ENCODE peak calls at places on chromosomes 7 and 10, in five cellular contexts. E, C, V, I and B are unnamed samples.

GRCh38 chr7:82044497-82045080 is 274.7 kb upstream of the HGF start:
- DNase-seq in I (peak; percentile 67), C (no peak), E (no peak), V (no peak), B (no peak)

GRCh38 chr7:41328131-41328530 is 374.8 kb downstream of the INHBA start:
- DNase-seq in I (no peak), E (no peak), C (no peak), V (no peak), B (no peak)

GRCh38 chr7:143263266-143264195 is at the start of gene GSTK1:
- DNase-seq in I (peak; percentile 76), E (peak; percentile 97), V (no peak), C (peak; percentile 90), B (no peak)

GRCh38 chr10:109103278-109103677 is 820.0 kb downstream of the XPNPEP1 start:
- DNase-seq in V (no peak), C (no peak), E (no peak), I (no peak), B (no peak)

GRCh38 chr10:88831709-88832108 is 19.9 kb downstream of the ANKRD22 start:
- DNase-seq in C (no peak), V (no peak), E (no peak), I (no peak), B (no peak)

GRCh38 chr10:118624747-118625146 is 29.3 kb upstream of the PRLHR start:
- DNase-seq in C (no peak), V (no peak), I (no peak), E (no peak), B (no peak)

GRCh38 chr7:148883233-148884048 is 650 bp downstream of the EZH2 start:
- DNase-seq in V (no peak), I (peak; percentile 13), E (peak; percentile 92), C (peak; percentile 75), B (no peak)

GRCh38 chr10:58641095-58641531 is 128.4 kb downstream of the BICC1 start:
- DNase-seq in E (no peak), V (no peak), C (no peak), I (no peak), B (no peak)

GRCh38 chr7:22138886-22139285 is 193.2 kb upstream of the CDCA7L start:
- DNase-seq in C (no peak), V (no peak), E (no peak), I (no peak), B (no peak)

GRCh38 chr10:69335063-69335587 is 56.8 kb downstream of the HK1 start:
- DNase-seq in V (no peak), I (peak; percentile 62), C (peak; percentile 70), E (peak; percentile 87), B (no peak)

GRCh38 chr10:79562135-79562756 is 2.0 kb upstream of the SFTPA2 start:
- DNase-seq in C (no peak), I (peak; percentile 56), V (peak; percentile 34), E (peak; percentile 89), B (no peak)

GRCh38 chr10:133442967-133443924 is 10.5 kb upstream of the SCART1 start:
- DNase-seq in E (peak; percentile 70), I (no peak), V (no peak), C (peak; percentile 56), B (no peak)

GRCh38 chr10:70956029-70956759 is 67.8 kb upstream of the PCBD1 start:
- DNase-seq in V (no peak), C (no peak), E (peak; percentile 24), I (no peak), B (no peak)

GRCh38 chr7:151025924-151026671 is 1.8 kb upstream of the ATG9B start:
- DNase-seq in I (no peak), E (no peak), C (no peak), V (no peak), B (no peak)

GRCh38 chr7:133582766-133583523 is 330.1 kb downstream of the EXOC4 start:
- DNase-seq in I (peak; percentile 80), E (no peak), V (no peak), C (no peak), B (no peak)

GRCh38 chr7:140375808-140376730 is 22.3 kb downstream of the SLC37A3 start:
- DNase-seq in E (no peak), I (no peak), V (no peak), C (no peak), B (no peak)

GRCh38 chr7:962401-963081 is 8.1 kb upstream of the ADAP1 start:
- DNase-seq in C (peak; percentile 55), V (no peak), I (no peak), E (peak; percentile 74), B (no peak)

GRCh38 chr7:35802102-35802466 is 1.2 kb downstream of the SEPTIN7 start:
- DNase-seq in I (no peak), V (no peak), C (no peak), E (no peak), B (no peak)

GRCh38 chr10:97038688-97039087 is 147.1 kb downstream of the SLIT1 start:
- DNase-seq in V (no peak), I (no peak), C (no peak), E (no peak), B (no peak)

GRCh38 chr7:111587715-111588433 is 25.6 kb upstream of the IMMP2L start:
- DNase-seq in I (no peak), C (no peak), V (no peak), E (no peak), B (no peak)

GRCh38 chr7:514651-515598 is 4.7 kb downstream of the PDGFA start:
- DNase-seq in I (no peak), C (no peak), E (no peak), V (no peak), B (no peak)

GRCh38 chr7:65462148-65462716 is 88.6 kb downstream of the ZNF92 start:
- DNase-seq in I (no peak), E (no peak), V (no peak), C (no peak), B (no peak)

GRCh38 chr7:158811461-158811860 is 17.8 kb downstream of the ESYT2 start:
- DNase-seq in V (no peak), C (no peak), I (no peak), E (no peak), B (no peak)

GRCh38 chr7:12954374-12954773 is 266.9 kb downstream of the ARL4A start:
- DNase-seq in V (no peak), I (no peak), E (no peak), C (no peak), B (no peak)

GRCh38 chr7:106966121-106966520 is 78.4 kb upstream of the PRKAR2B start:
- DNase-seq in C (no peak), E (no peak), I (no peak), V (no peak), B (no peak)

GRCh38 chr7:122975341-122975740 is 20.2 kb downstream of the TAS2R16 start:
- DNase-seq in I (no peak), C (no peak), V (no peak), E (no peak), B (no peak)

GRCh38 chr10:58556516-58556915 is 43.8 kb downstream of the BICC1 start:
- DNase-seq in V (no peak), E (no peak), C (no peak), I (no peak), B (no peak)

GRCh38 chr10:88389456-88389855 is 193.7 kb downstream of the RNLS start:
- DNase-seq in E (no peak), V (no peak), C (no peak), I (peak; percentile 68), B (no peak)

GRCh38 chr7:144835668-144836544 is at the start of gene TPK1:
- DNase-seq in C (peak; percentile 94), I (peak; percentile 97), E (peak; percentile 99), V (peak; percentile 89), B (no peak)
- TF ChIP-seq POLR2AphosphoS5 in C (peak; percentile 88), I (peak; percentile 98), E (peak; percentile 99), V (peak; percentile 73), B (peak; percentile 65)

DNA sequence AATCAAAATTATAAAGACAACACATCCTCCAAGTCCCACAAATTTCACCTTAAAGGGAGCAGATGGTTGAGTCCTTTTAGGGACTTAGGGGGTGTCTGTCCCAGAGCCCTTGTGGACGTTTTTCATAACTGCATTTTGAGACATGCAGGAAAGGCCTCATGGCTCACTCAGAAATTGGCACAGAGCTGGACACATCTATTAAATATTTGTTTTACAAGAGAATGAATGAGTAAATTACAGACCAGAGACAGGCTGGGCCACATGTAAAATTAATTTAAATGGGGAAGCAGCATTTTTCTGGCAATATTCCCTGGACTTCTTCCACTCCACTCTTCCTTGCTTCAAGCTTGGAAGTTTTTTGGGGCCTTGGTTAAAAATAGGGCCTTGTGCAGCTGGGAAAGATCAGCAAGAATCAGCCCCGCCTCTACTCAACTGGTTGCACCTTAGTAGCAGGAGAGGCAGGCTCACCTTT is 20.0 kb downstream of the LAMB1 start:
- DNase-seq in I (no peak), C (peak; percentile 82), V (no peak), E (no peak), B (no peak)
- TF ChIP-seq CTCF in I (peak; percentile 25), C (peak; percentile 25), V (no peak), E (no peak), B (no peak)

DNA sequence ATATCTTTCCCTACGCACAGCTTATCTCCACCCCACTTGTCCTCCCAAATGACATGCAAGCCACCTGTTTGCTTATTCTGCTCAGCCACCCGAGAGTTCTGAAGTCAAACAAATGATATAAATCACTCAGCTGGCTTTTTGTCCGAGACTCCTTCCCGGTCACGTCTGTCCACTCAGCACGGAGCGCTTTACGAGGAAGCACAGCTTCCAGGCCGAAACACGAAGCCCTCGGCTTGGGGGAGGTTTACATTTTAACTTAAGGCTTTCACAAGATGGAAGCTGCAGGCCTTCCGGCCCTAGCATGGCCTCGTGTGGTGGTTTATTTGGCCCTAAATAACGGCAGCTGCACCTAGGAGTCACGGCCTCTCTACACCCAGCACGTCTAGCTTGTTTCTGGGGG is 60.1 kb upstream of the GNA12 start:
- DNase-seq in E (no peak), C (no peak), I (no peak), V (no peak), B (no peak)
- TF ChIP-seq POLR2A in E (no peak), C (no peak), I (no peak), V (no peak), B (no peak)

DNA sequence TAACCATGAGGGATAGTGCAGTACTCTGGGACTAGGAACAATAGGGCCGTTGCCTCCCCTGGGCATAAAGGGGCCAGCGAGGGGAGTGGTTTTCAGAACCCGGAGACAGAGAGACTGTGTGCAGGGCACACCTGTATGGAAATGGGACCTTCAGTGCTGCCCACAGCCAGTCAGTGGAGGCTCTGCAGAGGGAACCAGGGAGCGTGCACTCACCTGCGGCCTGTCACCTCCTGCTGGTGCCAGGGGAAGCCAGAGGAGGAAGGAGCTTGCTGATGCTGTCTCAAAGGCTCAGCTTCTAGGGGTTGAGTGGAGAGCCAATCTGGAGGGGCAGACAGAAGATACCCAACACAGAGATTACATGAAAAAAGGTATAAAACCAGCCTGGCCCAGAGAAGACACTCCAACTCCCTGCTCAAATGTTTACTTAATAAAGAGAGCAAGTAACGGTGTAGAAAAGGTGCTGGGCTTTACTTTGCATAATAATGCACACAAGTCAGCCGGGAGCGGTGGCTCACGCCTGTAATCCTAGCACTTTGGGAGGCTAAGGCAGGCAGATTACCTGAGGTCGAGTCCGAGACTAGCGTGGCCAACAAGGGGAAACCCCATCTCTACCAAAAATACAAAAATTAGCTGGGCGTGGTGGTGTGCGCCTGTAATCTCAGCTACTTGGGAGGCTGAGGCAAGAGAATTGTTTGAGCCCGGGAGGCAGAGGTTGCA is 35.5 kb upstream of the WAPL start:
- DNase-seq in I (no peak), C (no peak), V (no peak), E (no peak), B (no peak)
- TF ChIP-seq POLR2AphosphoS5 in I (no peak), C (no peak), V (no peak), E (no peak), B (no peak)